ENCODE peak calls at places on chromosomes 6 and 20, in six cellular contexts. One of them, this sample, is unnamed.

GRCh38 chr20:22383156-22383555 is 201.2 kb downstream of the FOXA2 start:
- DNase-seq in H1: no peak
- DNase-seq in IMR-90: no peak
- DNase-seq in H9: no peak
- DNase-seq in neuronal stem cell: no peak
- DNase-seq in mesenchymal stem cell: no peak
- DNase-seq in this sample: no peak

GRCh38 chr20:57939499-57939898 is 229.7 kb upstream of the PMEPA1 start:
- DNase-seq in H1: no peak
- DNase-seq in H9: no peak
- DNase-seq in neuronal stem cell: no peak
- DNase-seq in mesenchymal stem cell: no peak
- DNase-seq in IMR-90: no peak
- DNase-seq in this sample: no peak

GRCh38 chr6:38678178-38678760 is 24.7 kb downstream of the GLO1 start:
- DNase-seq in neuronal stem cell: no peak
- DNase-seq in H9: no peak
- DNase-seq in H1: no peak
- DNase-seq in mesenchymal stem cell: no peak
- DNase-seq in IMR-90: no peak
- DNase-seq in this sample: no peak

GRCh38 chr6:7073810-7074525 is 33.8 kb upstream of the RREB1 start:
- DNase-seq in mesenchymal stem cell: no peak
- DNase-seq in H1: no peak
- DNase-seq in H9: no peak
- DNase-seq in neuronal stem cell: no peak
- DNase-seq in IMR-90: no peak
- DNase-seq in this sample: peak; percentile 11

GRCh38 chr20:9485614-9486325 is 28.6 kb upstream of the LAMP5 start:
- DNase-seq in IMR-90: no peak
- DNase-seq in neuronal stem cell: no peak
- DNase-seq in H1: no peak
- DNase-seq in H9: no peak
- DNase-seq in mesenchymal stem cell: no peak
- DNase-seq in this sample: no peak

GRCh38 chr6:93407186-93407585 is 12.2 kb downstream of the EPHA7 start:
- DNase-seq in IMR-90: no peak
- DNase-seq in mesenchymal stem cell: peak; percentile 58
- DNase-seq in H9: no peak
- DNase-seq in neuronal stem cell: no peak
- DNase-seq in H1: no peak
- DNase-seq in this sample: no peak

GRCh38 chr20:50120935-50121693 is 8.2 kb upstream of the UBE2V1 start:
- DNase-seq in H9: peak; percentile 80
- DNase-seq in H1: peak; percentile 56
- DNase-seq in mesenchymal stem cell: peak; percentile 67
- DNase-seq in IMR-90: peak; percentile 65
- DNase-seq in neuronal stem cell: no peak
- DNase-seq in this sample: peak; percentile 95

GRCh38 chr20:57470212-57470522 is 54.8 kb downstream of the CTCFL start:
- DNase-seq in neuronal stem cell: no peak
- DNase-seq in IMR-90: no peak
- DNase-seq in H1: no peak
- DNase-seq in H9: no peak
- DNase-seq in mesenchymal stem cell: no peak
- DNase-seq in this sample: peak; percentile 12

GRCh38 chr6:155177369-155177961 is 86.3 kb upstream of the CLDN20 start:
- DNase-seq in neuronal stem cell: peak; percentile 36
- DNase-seq in mesenchymal stem cell: peak; percentile 78
- DNase-seq in IMR-90: peak; percentile 76
- DNase-seq in H9: no peak
- DNase-seq in H1: no peak
- DNase-seq in this sample: peak; percentile 64

GRCh38 chr6:164130585-164130984 is 716.1 kb downstream of the QKI start:
- DNase-seq in neuronal stem cell: no peak
- DNase-seq in mesenchymal stem cell: no peak
- DNase-seq in H9: no peak
- DNase-seq in IMR-90: no peak
- DNase-seq in H1: no peak
- DNase-seq in this sample: peak; percentile 39

GRCh38 chr20:43096471-43096870 is 93.2 kb downstream of the PTPRT start:
- DNase-seq in IMR-90: no peak
- DNase-seq in H1: no peak
- DNase-seq in H9: peak; percentile 25
- DNase-seq in mesenchymal stem cell: no peak
- DNase-seq in neuronal stem cell: no peak
- DNase-seq in this sample: no peak

GRCh38 chr6:136701011-136701410 is 91.3 kb downstream of the MAP3K5 start:
- DNase-seq in H9: no peak
- DNase-seq in mesenchymal stem cell: no peak
- DNase-seq in neuronal stem cell: no peak
- DNase-seq in H1: no peak
- DNase-seq in IMR-90: no peak
- DNase-seq in this sample: peak; percentile 14

GRCh38 chr20:16747291-16747811 is 807 bp upstream of the OTOR start:
- DNase-seq in neuronal stem cell: no peak
- DNase-seq in IMR-90: no peak
- DNase-seq in H1: no peak
- DNase-seq in H9: peak; percentile 50
- DNase-seq in mesenchymal stem cell: no peak
- DNase-seq in this sample: no peak

GRCh38 chr6:44058617-44059358 is 68.5 kb downstream of the MRPL14 start:
- DNase-seq in IMR-90: peak; percentile 100
- DNase-seq in neuronal stem cell: no peak
- DNase-seq in H9: no peak
- DNase-seq in H1: no peak
- DNase-seq in mesenchymal stem cell: peak; percentile 100
- DNase-seq in this sample: peak; percentile 95

GRCh38 chr6:108113557-108114519 is 39.3 kb upstream of the OSTM1 start:
- DNase-seq in H1: no peak
- DNase-seq in IMR-90: peak; percentile 48
- DNase-seq in mesenchymal stem cell: peak; percentile 69
- DNase-seq in neuronal stem cell: peak; percentile 62
- DNase-seq in H9: peak; percentile 81
- DNase-seq in this sample: peak; percentile 74

GRCh38 chr20:15039088-15039762 is 701.8 kb upstream of the FLRT3 start:
- DNase-seq in H1: no peak
- DNase-seq in mesenchymal stem cell: no peak
- DNase-seq in IMR-90: no peak
- DNase-seq in H9: no peak
- DNase-seq in neuronal stem cell: no peak
- DNase-seq in this sample: peak; percentile 75

DNA sequence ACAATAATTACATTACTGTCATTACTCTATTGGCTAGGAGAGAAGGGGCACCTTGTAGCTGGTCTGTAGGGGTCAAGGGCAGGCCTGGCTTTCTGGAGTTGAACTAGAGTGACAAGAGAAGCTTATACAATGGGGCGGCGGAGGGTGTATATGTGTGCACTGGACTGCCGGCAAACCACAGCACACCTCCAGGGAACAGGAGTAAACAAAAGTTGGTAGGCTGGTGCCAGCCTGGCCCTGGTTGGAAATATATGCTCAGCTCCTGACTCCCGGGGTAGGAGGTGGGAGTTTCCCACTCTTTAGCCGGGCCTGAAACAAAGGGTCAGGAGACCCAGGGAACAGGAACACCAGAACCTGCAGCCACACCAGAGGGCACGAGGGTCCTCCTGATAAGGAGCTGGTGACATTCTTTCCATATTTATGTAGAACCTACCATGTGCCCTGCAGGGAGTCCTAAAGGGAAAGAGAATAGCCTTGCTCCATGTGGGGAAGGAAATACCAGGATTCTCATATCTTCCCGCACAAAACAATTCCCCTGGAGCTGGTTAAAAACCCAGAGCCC is 5.1 kb downstream of the C6orf132 start:
- DNase-seq in H1: no peak
- DNase-seq in H9: peak; percentile 64
- DNase-seq in mesenchymal stem cell: no peak
- DNase-seq in IMR-90: no peak
- DNase-seq in neuronal stem cell: no peak
- DNase-seq in this sample: peak; percentile 69
- H2AK5ac ChIP-seq in H1: peak overlapping the region; percentile 8
- H2AK5ac ChIP-seq in H9: peak overlapping the region; percentile 15
- H2AK5ac ChIP-seq in mesenchymal stem cell: peak overlapping the region; percentile 42
- H2AK5ac ChIP-seq in IMR-90: peak overlapping the region; percentile 92
- H2AK5ac ChIP-seq in neuronal stem cell: no peak overlapping the region
- H2AK5ac ChIP-seq in this sample: no peak overlapping the region

GRCh38 chr6:116764961-116765841 is at the start of gene FAM162B:
- DNase-seq in IMR-90: peak; percentile 32
- DNase-seq in mesenchymal stem cell: peak; percentile 44
- DNase-seq in H9: peak; percentile 79
- DNase-seq in H1: peak; percentile 38
- DNase-seq in neuronal stem cell: peak; percentile 40
- DNase-seq in this sample: peak; percentile 85
- H3K23ac ChIP-seq in IMR-90: peak within 1 kb of the TSS; percentile 87
- H3K23ac ChIP-seq in mesenchymal stem cell: peak within 1 kb of the TSS; percentile 46
- H3K23ac ChIP-seq in H9: no peak within 1 kb of the TSS
- H3K23ac ChIP-seq in H1: no peak within 1 kb of the TSS
- H3K23ac ChIP-seq in neuronal stem cell: peak within 1 kb of the TSS; percentile 48
- H3K23ac ChIP-seq in this sample: no peak within 1 kb of the TSS

DNA sequence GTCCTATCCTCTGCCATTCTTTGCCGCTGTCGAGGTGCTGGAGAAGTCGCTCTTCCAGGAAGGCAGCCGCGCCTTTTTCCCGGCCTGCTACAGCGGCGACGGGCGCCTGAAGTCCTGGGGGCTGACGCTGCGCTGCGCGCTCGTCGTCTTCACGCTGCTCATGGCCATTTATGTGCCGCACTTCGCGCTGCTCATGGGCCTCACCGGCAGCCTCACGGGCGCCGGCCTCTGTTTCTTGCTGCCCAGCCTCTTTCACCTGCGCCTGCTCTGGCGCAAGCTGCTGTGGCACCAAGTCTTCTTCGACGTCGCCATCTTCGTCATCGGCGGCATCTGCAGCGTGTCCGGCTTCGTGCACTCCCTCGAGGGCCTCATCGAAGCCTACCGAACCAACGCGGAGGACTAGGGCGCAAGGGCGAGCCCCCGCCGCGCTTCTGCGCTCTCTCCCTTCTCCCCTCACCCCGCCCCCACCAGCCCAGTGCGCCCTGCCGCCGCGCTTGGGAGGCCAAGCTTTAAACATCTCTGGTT is 4.0 kb downstream of the SLC32A1 start:
- DNase-seq in H1: no peak
- DNase-seq in IMR-90: no peak
- DNase-seq in neuronal stem cell: no peak
- DNase-seq in H9: peak; percentile 66
- DNase-seq in mesenchymal stem cell: no peak
- DNase-seq in this sample: no peak
- H4K91ac ChIP-seq in H1: no peak overlapping the region
- H4K91ac ChIP-seq in IMR-90: no peak overlapping the region
- H4K91ac ChIP-seq in neuronal stem cell: no peak overlapping the region
- H4K91ac ChIP-seq in H9: no peak overlapping the region
- H4K91ac ChIP-seq in mesenchymal stem cell: no peak overlapping the region
- H4K91ac ChIP-seq in this sample: no peak overlapping the region

GRCh38 chr20:32559216-32559752 is 25.8 kb downstream of the NOL4L start:
- DNase-seq in IMR-90: no peak
- DNase-seq in neuronal stem cell: no peak
- DNase-seq in mesenchymal stem cell: no peak
- DNase-seq in H9: no peak
- DNase-seq in H1: no peak
- DNase-seq in this sample: peak; percentile 61

GRCh38 chr20:32560482-32560988 is 24.6 kb downstream of the NOL4L start:
- DNase-seq in H1: no peak
- DNase-seq in neuronal stem cell: no peak
- DNase-seq in H9: no peak
- DNase-seq in IMR-90: no peak
- DNase-seq in mesenchymal stem cell: no peak
- DNase-seq in this sample: no peak

GRCh38 chr20:32560989-32561830 is 23.9 kb downstream of the NOL4L start:
- DNase-seq in neuronal stem cell: no peak
- DNase-seq in IMR-90: no peak
- DNase-seq in mesenchymal stem cell: peak; percentile 30
- DNase-seq in H9: no peak
- DNase-seq in H1: no peak
- DNase-seq in this sample: no peak

GRCh38 chr20:32558526-32558925 is 26.6 kb downstream of the NOL4L start:
- DNase-seq in neuronal stem cell: no peak
- DNase-seq in H1: no peak
- DNase-seq in mesenchymal stem cell: peak; percentile 40
- DNase-seq in IMR-90: peak; percentile 27
- DNase-seq in H9: no peak
- DNase-seq in this sample: no peak

GRCh38 chr20:32559753-32560380 is 25.3 kb downstream of the NOL4L start:
- DNase-seq in neuronal stem cell: no peak
- DNase-seq in H1: no peak
- DNase-seq in IMR-90: no peak
- DNase-seq in H9: no peak
- DNase-seq in mesenchymal stem cell: no peak
- DNase-seq in this sample: no peak
- H2AK5ac ChIP-seq in neuronal stem cell: peak overlapping the region; percentile 96
- H2AK5ac ChIP-seq in H1: no peak overlapping the region
- H2AK5ac ChIP-seq in IMR-90: no peak overlapping the region
- H2AK5ac ChIP-seq in H9: no peak overlapping the region
- H2AK5ac ChIP-seq in mesenchymal stem cell: no peak overlapping the region
- H2AK5ac ChIP-seq in this sample: no peak overlapping the region

This sample was measured in trophoblast cell.